ENCODE peak calls at places on chromosomes 2 and 18, in nine cellular contexts. B, W, X, P, R, M, C, U and A are unnamed samples.

GRCh38 chr2:38214209-38214717 is 138.3 kb upstream of the CYP1B1 start:
- DNase-seq in C (no peak), X (no peak), M (no peak), U (no peak), P (no peak), R (peak; percentile 52), B (no peak), W (no peak), A (peak; percentile 37)

GRCh38 chr2:95316466-95317122 is 19.4 kb downstream of the KCNIP3 start:
- DNase-seq in X (no peak), C (no peak), U (no peak), W (peak; percentile 81), R (no peak), P (no peak), B (no peak), M (no peak), A (peak; percentile 92)

GRCh38 chr2:152534460-152535131 is 182.7 kb downstream of the PRPF40A start:
- DNase-seq in W (peak; percentile 50), C (no peak), R (no peak), U (no peak), M (no peak), B (no peak), X (no peak), P (no peak), A (no peak)

GRCh38 chr18:62300359-62300963 is 24.6 kb upstream of the TNFRSF11A start:
- DNase-seq in C (no peak), M (no peak), U (no peak), B (no peak), P (no peak), R (no peak), W (no peak), X (no peak), A (no peak)

GRCh38 chr2:69013123-69013836 is at the start of gene ANTXR1:
- DNase-seq in W (peak; percentile 86), R (peak; percentile 82), B (peak; percentile 93), X (no peak), C (peak; percentile 69), P (peak; percentile 87), M (peak; percentile 53), U (peak; percentile 23), A (peak; percentile 80)

GRCh38 chr2:100140582-100140981 is 1.8 kb downstream of the AFF3 start:
- DNase-seq in C (no peak), M (no peak), W (no peak), R (no peak), X (peak; percentile 82), B (no peak), P (no peak), U (no peak), A (no peak)

GRCh38 chr2:22282902-22283301 is 1102.1 kb upstream of the KLHL29 start:
- DNase-seq in C (no peak), X (no peak), W (no peak), R (no peak), U (no peak), B (no peak), M (no peak), P (no peak), A (no peak)

GRCh38 chr2:174965992-174966789 is 39.0 kb downstream of the CHN1 start:
- DNase-seq in X (no peak), P (no peak), U (peak; percentile 61), B (no peak), M (no peak), W (peak; percentile 48), C (no peak), R (peak; percentile 10), A (peak; percentile 4)

GRCh38 chr2:102657770-102658169 is 38.4 kb downstream of the SLC9A2 start:
- DNase-seq in W (no peak), B (no peak), P (no peak), X (no peak), U (no peak), M (no peak), C (no peak), R (no peak), A (peak; percentile 65)

GRCh38 chr2:175877845-175878563 is 124.1 kb downstream of the LNPK start:
- DNase-seq in C (no peak), U (no peak), W (peak; percentile 56), P (no peak), X (no peak), B (no peak), M (no peak), R (no peak), A (no peak)

GRCh38 chr2:70111752-70112591 is 24.7 kb downstream of the PCBP1 start:
- DNase-seq in B (no peak), X (no peak), M (no peak), U (no peak), P (peak; percentile 52), W (peak; percentile 74), C (peak; percentile 52), R (no peak), A (no peak)

GRCh38 chr2:37358466-37358865 is 14.0 kb downstream of the QPCT start:
- DNase-seq in B (no peak), P (no peak), W (no peak), R (no peak), C (no peak), M (no peak), U (peak; percentile 57), X (peak; percentile 58), A (no peak)

GRCh38 chr2:10254373-10255188 is 48.1 kb upstream of the HPCAL1 start:
- DNase-seq in X (no peak), B (no peak), W (peak; percentile 21), U (no peak), M (no peak), R (no peak), P (peak; percentile 68), C (no peak), A (peak; percentile 81)

GRCh38 chr18:22471546-22472131 is 53.9 kb upstream of the CTAGE1 start:
- DNase-seq in M (no peak), W (peak; percentile 82), R (no peak), C (peak; percentile 80), X (no peak), P (no peak), U (no peak), B (no peak), A (peak; percentile 39)

GRCh38 chr2:209208211-209208610 is 215.6 kb upstream of the MAP2 start:
- DNase-seq in M (peak; percentile 41), W (peak; percentile 39), P (peak; percentile 16), B (peak; percentile 75), C (peak; percentile 56), R (peak; percentile 64), X (peak; percentile 0), U (peak; percentile 46), A (peak; percentile 43)

DNA sequence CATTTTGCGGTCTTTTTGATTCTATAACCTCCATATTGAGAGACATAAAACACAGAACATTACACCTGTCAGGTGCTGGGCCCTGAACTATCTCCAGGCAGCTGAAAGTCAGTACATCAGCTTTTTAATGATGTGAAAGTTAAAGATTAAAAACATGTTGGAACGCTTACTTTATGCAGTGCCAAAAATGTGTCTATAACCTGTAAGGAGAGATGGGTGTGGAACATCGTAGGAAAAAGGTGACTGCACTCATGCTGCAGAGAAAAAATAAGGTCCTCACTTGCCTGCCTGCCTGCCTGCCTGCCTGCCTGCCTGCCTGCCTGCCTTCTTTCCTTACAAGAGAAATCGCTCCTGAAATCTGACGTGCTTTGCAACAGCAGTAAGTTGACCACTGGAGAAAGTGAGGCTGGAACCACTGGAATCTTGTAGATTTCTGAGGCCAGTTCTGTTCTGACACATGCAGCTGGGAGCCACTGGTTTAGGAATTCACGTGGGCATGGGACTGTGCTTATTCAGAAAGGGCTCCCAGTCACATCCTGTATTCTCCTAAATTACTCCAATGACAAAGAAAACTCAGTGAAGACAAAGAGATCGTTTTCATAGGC is 34.1 kb downstream of the BCL11A start:
- DNase-seq in M (no peak), B (no peak), W (peak; percentile 87), P (no peak), X (no peak), R (no peak), U (no peak), C (no peak), A (no peak)
- H2AFZ ChIP-seq in M (no peak overlapping the region), B (no peak overlapping the region), W (peak overlapping the region; percentile 41), P (no peak overlapping the region), X (no peak overlapping the region), R (peak overlapping the region; percentile 64), U (no peak overlapping the region), C (no peak overlapping the region), A (no peak overlapping the region)

DNA sequence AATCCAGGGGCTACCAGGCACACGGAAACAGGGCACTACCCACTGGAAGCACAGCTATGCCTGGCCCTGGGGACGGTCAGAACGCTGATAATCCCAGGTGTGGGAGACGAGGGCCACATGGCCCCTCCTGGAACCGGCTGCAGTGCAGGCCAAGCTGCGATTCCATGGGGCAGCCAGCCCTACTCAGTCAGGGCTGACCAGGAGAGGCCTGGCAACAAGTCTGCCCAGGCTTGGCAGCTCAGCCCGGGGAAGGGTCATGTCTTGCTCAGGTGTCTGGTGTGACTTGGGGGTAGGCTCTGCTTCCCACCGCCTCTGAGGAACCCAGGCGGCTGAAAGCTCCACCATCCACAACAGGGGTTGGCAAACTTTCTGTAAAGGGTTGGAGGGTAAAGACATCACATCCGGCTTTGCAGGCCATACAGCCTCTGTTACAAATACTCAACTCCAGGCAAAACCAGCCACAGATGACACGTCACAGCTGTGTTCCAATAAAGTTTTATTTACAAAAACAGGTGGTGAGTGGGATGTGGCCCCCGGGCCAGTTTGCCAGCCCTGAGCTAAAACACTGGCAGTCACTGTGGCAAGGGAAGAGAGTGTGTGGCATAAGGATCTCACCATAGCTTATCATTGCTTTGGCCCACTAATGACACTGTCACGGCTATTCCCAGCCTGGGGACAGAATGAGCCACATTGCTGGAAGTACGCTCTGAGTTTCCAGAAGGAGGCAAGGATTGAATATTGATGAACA is 85.2 kb downstream of the NDUFA10 start:
- DNase-seq in X (no peak), W (no peak), B (no peak), M (no peak), C (no peak), R (no peak), U (no peak), P (no peak), A (no peak)
- TF ChIP-seq EZH2phosphoT487 in X (no peak), W (no peak), B (no peak), M (no peak), C (no peak), R (no peak), U (no peak), P (no peak), A (no peak)

DNA sequence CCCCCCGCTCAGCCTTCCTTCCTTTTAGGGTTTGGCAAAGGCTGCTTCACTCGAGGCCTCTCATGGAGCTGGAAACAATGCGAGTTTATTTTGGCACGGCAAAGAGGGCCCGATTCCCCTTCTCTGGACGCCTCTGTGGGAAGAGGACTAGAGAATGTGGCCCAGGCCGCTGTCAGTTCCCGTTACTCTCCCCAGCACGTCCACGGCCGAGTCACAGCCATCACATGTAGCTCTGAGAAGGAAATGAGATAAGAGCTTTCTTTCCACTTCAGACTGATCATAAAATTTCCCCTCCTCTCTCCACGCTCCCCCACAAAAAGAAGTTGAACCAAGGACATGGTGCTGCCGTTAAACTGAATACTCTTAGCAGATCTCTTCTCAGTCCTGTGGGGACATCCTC is 101.4 kb downstream of the MCFD2 start:
- DNase-seq in C (peak; percentile 30), U (no peak), X (no peak), M (no peak), P (peak; percentile 5), W (peak; percentile 75), R (no peak), B (no peak), A (no peak)
- H2AFZ ChIP-seq in C (no peak overlapping the region), U (no peak overlapping the region), X (no peak overlapping the region), M (no peak overlapping the region), P (no peak overlapping the region), W (peak overlapping the region; percentile 8), R (no peak overlapping the region), B (no peak overlapping the region), A (no peak overlapping the region)

DNA sequence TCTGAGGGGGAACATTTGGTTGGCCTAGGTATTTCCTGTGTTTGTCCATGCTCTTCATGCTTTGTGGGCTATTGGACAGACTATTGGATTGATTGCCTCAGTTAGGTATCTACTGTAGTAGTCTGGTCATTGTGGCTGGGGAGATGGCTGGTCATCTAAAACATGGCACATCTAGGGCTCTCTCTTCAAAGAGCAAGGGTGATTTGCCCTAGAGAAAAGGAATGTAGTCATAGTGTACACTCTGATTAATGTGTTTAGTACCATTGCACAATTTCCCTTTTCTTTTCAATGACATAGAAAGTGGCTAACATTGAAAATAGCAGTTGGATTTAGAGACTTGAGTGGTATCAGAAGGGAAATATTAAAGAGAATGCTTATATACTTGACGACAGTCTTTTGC is 114.3 kb downstream of the LCLAT1 start:
- DNase-seq in B (no peak), W (peak; percentile 9), C (no peak), X (no peak), R (no peak), P (no peak), U (no peak), M (no peak), A (peak; percentile 41)
- TF ChIP-seq EZH2phosphoT487 in B (no peak), W (no peak), C (no peak), X (no peak), R (no peak), P (no peak), U (no peak), M (no peak), A (no peak)